ENCODE peak calls at places on chromosomes 4 and X, in nine cellular contexts. L is dorsolateral prefrontal cortex; E is sigmoid colon; F is CD8-positive, alpha-beta T cell; X is foreskin keratinocyte; K is brain microvascular endothelial cell; U is spleen; D is tibial nerve; Z is HCT116. M is an unnamed sample.
A peak's percentile ranks its signal among the peaks of the same experiment; 100 is the strongest.

GRCh38 chr4:117264072-117264471 is 178.7 kb upstream of the TRAM1L1 start:
- DNase-seq in L (no peak), E (no peak), F (no peak), X (no peak), K (no peak), U (no peak), D (no peak), Z (no peak), M (no peak)

GRCh38 chrX:37863728-37864127 is 16.4 kb upstream of the DYNLT3 start:
- DNase-seq in L (no peak), E (no peak), F (no peak), X (no peak), K (no peak), U (no peak), D (no peak), Z (no peak), M (no peak)

GRCh38 chrX:123732679-123733363 is at the start of gene THOC2:
- DNase-seq in L (peak; percentile 85), E (peak; percentile 92), F (peak; percentile 62), X (peak; percentile 39), K (peak; percentile 87), U (peak; percentile 92), D (peak; percentile 83), Z (peak; percentile 62), M (peak; percentile 82)

GRCh38 chr4:148634476-148634875 is 192.3 kb upstream of the NR3C2 start:
- DNase-seq in L (no peak), E (no peak), F (no peak), X (no peak), K (peak; percentile 6), U (no peak), D (no peak), Z (no peak), M (no peak)

GRCh38 chr4:100721077-100721476 is 203.3 kb upstream of the EMCN start:
- DNase-seq in L (no peak), E (no peak), F (no peak), X (no peak), K (no peak), U (no peak), D (no peak), Z (no peak), M (no peak)

GRCh38 chrX:721354-721753 is 90.8 kb downstream of the SHOX start:
- DNase-seq in L (no peak), E (peak; percentile 43), F (no peak), X (no peak), K (no peak), U (no peak), D (no peak), Z (no peak), M (no peak)

GRCh38 chrX:16558489-16558888 is 91.5 kb upstream of the S100G start:
- DNase-seq in L (no peak), E (no peak), F (no peak), X (no peak), K (no peak), U (no peak), D (no peak), Z (no peak), M (no peak)

GRCh38 chr4:106766519-106766918 is 269.6 kb downstream of the DKK2 start:
- DNase-seq in L (no peak), E (no peak), F (no peak), X (no peak), K (peak; percentile 31), U (no peak), D (no peak), Z (no peak), M (no peak)

GRCh38 chr4:183287677-183288076 is 32.4 kb downstream of the CLDN22 start:
- DNase-seq in L (no peak), E (no peak), F (no peak), X (no peak), K (no peak), U (no peak), D (no peak), Z (no peak), M (no peak)

GRCh38 chr4:185950891-185951290 is 118.1 kb upstream of the TLR3 start:
- DNase-seq in L (no peak), E (no peak), F (no peak), X (peak; percentile 55), K (peak; percentile 64), U (no peak), D (peak; percentile 28), Z (no peak), M (no peak)

GRCh38 chrX:138710311-138710791 is 1.2 kb downstream of the FGF13 start:
- DNase-seq in L (peak; percentile 29), E (no peak), F (no peak), X (no peak), K (no peak), U (peak; percentile 74), D (no peak), Z (no peak), M (peak; percentile 11)

GRCh38 chr4:8182858-8183725 is 16.0 kb upstream of the SH3TC1 start:
- DNase-seq in L (no peak), E (peak; percentile 78), F (no peak), X (peak; percentile 94), K (peak; percentile 73), U (peak; percentile 86), D (peak; percentile 87), Z (peak; percentile 23), M (no peak)

GRCh38 chr4:7313361-7313811 is 121.0 kb downstream of the SORCS2 start:
- DNase-seq in L (peak; percentile 81), E (peak; percentile 77), F (no peak), X (no peak), K (no peak), U (no peak), D (no peak), Z (no peak), M (no peak)

GRCh38 chr4:176762661-176763308 is 29.9 kb downstream of the VEGFC start:
- DNase-seq in L (no peak), E (no peak), F (no peak), X (no peak), K (no peak), U (no peak), D (no peak), Z (no peak), M (no peak)

GRCh38 chr4:142703694-142704309 is 142.3 kb downstream of the INPP4B start:
- DNase-seq in L (no peak), E (no peak), F (peak; percentile 19), X (no peak), K (no peak), U (no peak), D (no peak), Z (no peak), M (no peak)

GRCh38 chr4:142549726-142550463 is 296.2 kb downstream of the INPP4B start:
- DNase-seq in L (no peak), E (no peak), F (no peak), X (peak; percentile 99), K (peak; percentile 73), U (no peak), D (no peak), Z (peak; percentile 97), M (no peak)

GRCh38 chr4:7687796-7688195 is 251.9 kb downstream of the AFAP1 start:
- DNase-seq in L (no peak), E (no peak), F (no peak), X (no peak), K (no peak), U (peak; percentile 7), D (no peak), Z (no peak), M (no peak)

GRCh38 chr4:88963817-88964216 is 93.2 kb downstream of the FAM13A start:
- DNase-seq in L (no peak), E (no peak), F (no peak), X (peak; percentile 42), K (no peak), U (no peak), D (no peak), Z (no peak), M (no peak)

GRCh38 chr4:158996669-158997074 is 106.2 kb upstream of the RAPGEF2 start:
- DNase-seq in L (no peak), E (no peak), F (no peak), X (peak; percentile 97), K (peak; percentile 94), U (no peak), D (no peak), Z (peak; percentile 93), M (no peak)

GRCh38 chr4:157221895-157222763 is 1.6 kb downstream of the GRIA2 start:
- DNase-seq in L (peak; percentile 67), E (no peak), F (no peak), X (no peak), K (no peak), U (peak; percentile 50), D (no peak), Z (no peak), M (peak; percentile 68)
- H3K27ac ChIP-seq in L (peak overlapping the region; percentile 98), E (no peak overlapping the region), F (no peak overlapping the region), X (no peak overlapping the region), K (no peak overlapping the region), U (no peak overlapping the region), D (peak overlapping the region; percentile 82), Z (no peak overlapping the region), M (peak overlapping the region; percentile 97)

DNA sequence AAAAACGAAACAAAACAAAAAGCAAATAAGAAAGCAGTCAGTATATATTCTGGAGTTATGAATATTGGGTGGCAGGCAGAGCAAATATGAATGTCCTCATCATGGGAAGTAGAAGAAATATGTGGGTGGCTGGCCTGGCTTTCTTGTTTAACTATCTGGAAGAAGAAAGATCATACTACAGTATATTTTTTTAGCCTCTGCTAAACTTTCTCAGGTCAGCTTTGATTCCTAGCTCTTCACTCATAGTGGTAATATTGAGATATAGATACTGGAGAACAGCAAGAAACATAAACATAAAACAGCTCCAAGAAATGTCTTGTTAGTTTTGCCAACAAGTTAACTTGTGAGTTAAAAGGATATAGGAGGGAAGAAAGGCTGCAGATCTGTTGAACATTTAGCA is 192.4 kb downstream of the SOWAHB start:
- DNase-seq in L (no peak), E (no peak), F (no peak), X (no peak), K (no peak), U (no peak), D (no peak), Z (no peak), M (no peak)
- H3K27ac ChIP-seq in L (no peak overlapping the region), E (peak overlapping the region; percentile 38), F (no peak overlapping the region), X (peak overlapping the region; percentile 51), K (peak overlapping the region; percentile 46), U (peak overlapping the region; percentile 66), D (no peak overlapping the region), Z (peak overlapping the region; percentile 86), M (no peak overlapping the region)

DNA sequence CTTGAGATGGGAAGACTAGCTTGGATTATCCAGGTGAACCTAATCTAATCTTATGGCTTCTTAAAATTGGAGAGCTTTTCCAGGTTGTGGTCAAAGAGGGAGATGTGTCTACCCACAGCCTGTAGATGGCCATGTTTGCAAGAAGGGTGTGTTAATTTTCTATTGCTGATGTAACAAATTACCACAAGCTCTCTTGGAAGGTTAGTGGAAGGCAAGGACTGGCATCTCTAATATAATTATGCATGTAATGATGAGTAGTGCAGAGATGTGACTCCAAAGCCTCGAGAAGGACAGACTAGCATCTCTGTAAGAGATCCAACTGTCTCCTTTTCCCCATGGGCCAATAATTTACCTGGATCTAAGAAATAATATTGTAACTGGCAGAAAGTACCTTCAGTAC is 3.2 kb upstream of the ADH1B start:
- DNase-seq in L (no peak), E (no peak), F (no peak), X (no peak), K (no peak), U (no peak), D (no peak), Z (no peak), M (no peak)
- H3K27ac ChIP-seq in L (no peak overlapping the region), E (peak overlapping the region; percentile 80), F (no peak overlapping the region), X (no peak overlapping the region), K (no peak overlapping the region), U (peak overlapping the region; percentile 58), D (peak overlapping the region; percentile 91), Z (no peak overlapping the region), M (no peak overlapping the region)

DNA sequence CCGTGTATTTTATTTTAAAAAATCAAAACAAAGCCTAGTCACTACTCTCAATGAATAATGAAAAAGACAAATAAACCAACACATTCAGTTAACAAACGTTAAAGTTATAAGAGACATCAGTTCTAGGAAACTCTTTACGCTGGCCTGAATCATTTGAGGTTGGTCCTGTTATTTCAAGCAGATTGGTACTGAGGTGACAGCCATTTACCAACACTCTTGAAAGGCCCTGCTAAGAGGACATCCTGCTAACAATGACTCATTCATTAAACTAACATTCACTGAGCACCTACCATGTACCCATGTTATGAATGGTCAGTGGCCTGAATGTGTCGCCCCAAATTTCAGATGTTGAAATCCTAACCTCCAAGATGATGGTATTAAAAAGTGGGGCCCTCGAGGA is 57.1 kb upstream of the ADGRG2 start:
- DNase-seq in L (no peak), E (no peak), F (no peak), X (no peak), K (no peak), U (no peak), D (no peak), Z (no peak), M (no peak)
- H3K27ac ChIP-seq in L (no peak overlapping the region), E (no peak overlapping the region), F (no peak overlapping the region), X (no peak overlapping the region), K (no peak overlapping the region), U (no peak overlapping the region), D (no peak overlapping the region), Z (no peak overlapping the region), M (no peak overlapping the region)

M was measured in caudate nucleus.